ENCODE peak calls at places on chromosome 19, in seven cellular contexts. Y is stimulated activated CD4-positive, alpha-beta T cell treated with anti-CD3 and anti-CD28 coated beads, Interleukin-1b, Interleukin-23, amount 100 ng/mL, for 24 hours; K is dermis microvascular lymphatic vessel endothelial cell; P is iris pigment epithelial cell; V is GM12865; M is hypothalamus; G is brain microvascular endothelial cell. W is an unnamed sample.

GRCh38 chr19:17244618-17245534 is 843 bp downstream of the NR2F6 start:
- DNase-seq in P (no peak), Y (no peak), K (no peak), G (no peak), V (no peak), M (peak), W (no peak)

GRCh38 chr19:18562086-18562485 is 4.4 kb downstream of the KXD1 start:
- DNase-seq in G (no peak), P (peak), V (no peak), M (no peak), K (no peak), Y (no peak), W (no peak)

GRCh38 chr19:13212759-13213330 is 62.6 kb downstream of the IER2 start:
- DNase-seq in M (no peak), K (peak), Y (peak), G (peak), P (peak), V (peak), W (no peak)

GRCh38 chr19:44723952-44724319 is 24.6 kb upstream of the BCL3 start:
- DNase-seq in K (peak), M (peak), G (peak), V (peak), Y (peak), P (peak), W (no peak)

GRCh38 chr19:39555883-39556282 is 15.9 kb upstream of the EID2 start:
- DNase-seq in K (no peak), V (peak), G (no peak), Y (no peak), M (no peak), P (no peak), W (no peak)

GRCh38 chr19:34481861-34482379 is 362 bp downstream of the WTIP start:
- DNase-seq in K (peak), Y (no peak), M (no peak), V (no peak), P (peak), G (no peak), W (no peak)

GRCh38 chr19:55088543-55089265 is 13.0 kb downstream of the EPS8L1 start:
- DNase-seq in G (peak), P (peak), K (no peak), V (peak), Y (peak), M (peak), W (no peak)

GRCh38 chr19:11296264-11296663 is 304 bp downstream of the TSPAN16 start:
- DNase-seq in P (peak), G (no peak), K (no peak), Y (no peak), M (peak), V (no peak), W (no peak)

GRCh38 chr19:15195381-15195964 is 5.3 kb downstream of the NOTCH3 start:
- DNase-seq in M (no peak), P (peak), G (peak), K (no peak), Y (no peak), V (no peak), W (no peak)

GRCh38 chr19:48868196-48868886 is at the start of gene PLEKHA4:
- DNase-seq in G (no peak), P (peak), K (no peak), Y (no peak), M (no peak), V (no peak), W (no peak)

GRCh38 chr19:371501-372160 is 27.0 kb upstream of the MIER2 start:
- DNase-seq in K (no peak), V (no peak), P (no peak), G (no peak), Y (no peak), M (no peak), W (no peak)

GRCh38 chr19:14943601-14944000 is 2.3 kb downstream of the OR7C2 start:
- DNase-seq in G (no peak), K (no peak), P (peak), V (no peak), M (no peak), Y (no peak), W (no peak)

GRCh38 chr19:1259873-1260748 is 9.0 kb upstream of the CIRBP start:
- DNase-seq in G (no peak), Y (no peak), M (no peak), K (no peak), V (peak), P (peak), W (no peak)

GRCh38 chr19:9793051-9793591 is 24.6 kb upstream of the ZNF846 start:
- DNase-seq in P (peak), V (peak), Y (no peak), M (no peak), K (no peak), G (peak), W (no peak)

GRCh38 chr19:42199440-42200115 is 17.9 kb downstream of the DEDD2 start:
- DNase-seq in V (peak), Y (no peak), K (no peak), P (no peak), M (no peak), G (no peak), W (no peak)